ENCODE peak calls at places on chromosomes 6 and 20, in nine cellular contexts. R is stomach, L is fibroblast of lung, Z is IMR-90, C is uterus, V is OCI-LY7, Y is HCT116, A is brain microvascular endothelial cell, O is upper lobe of right lung. G is an unnamed sample. For H3K36me3, the result is how much of the 10 kb centered on the place peaks cover.

GRCh38 chr6:52361347-52361944 is 505 bp upstream of the PAQR8 start:
- DNase-seq in R (no peak), L (peak), Z (peak), C (peak), V (no peak), Y (no peak), A (no peak), O (no peak), G (peak)

GRCh38 chr6:50936277-50936681 is 117.6 kb downstream of the TFAP2B start:
- DNase-seq in R (no peak), L (no peak), Z (no peak), C (no peak), V (no peak), Y (no peak), A (no peak), O (no peak), G (no peak)

GRCh38 chr6:14524319-14524718 is 406.7 kb downstream of the CD83 start:
- DNase-seq in R (no peak), L (peak), Z (peak), C (peak), V (no peak), Y (no peak), A (peak), O (no peak), G (no peak)

GRCh38 chr20:22523499-22524392 is 60.6 kb downstream of the FOXA2 start:
- DNase-seq in R (peak), L (no peak), Z (no peak), C (no peak), V (no peak), Y (no peak), A (no peak), O (no peak), G (no peak)

GRCh38 chr6:41072836-41073202 is at the start of gene NFYA:
- DNase-seq in R (peak), L (no peak), Z (peak), C (no peak), V (no peak), Y (no peak), A (no peak), O (peak), G (no peak)

GRCh38 chr6:115896538-115897129 is 164.1 kb downstream of the FRK start:
- DNase-seq in R (no peak), L (peak), Z (peak), C (no peak), V (peak), Y (peak), A (peak), O (no peak), G (no peak)

GRCh38 chr6:11006060-11006459 is 38.0 kb downstream of the ELOVL2 start:
- DNase-seq in R (no peak), L (no peak), Z (peak), C (no peak), V (no peak), Y (no peak), A (peak), O (no peak), G (no peak)

GRCh38 chr20:44215125-44215524 is 4.6 kb upstream of the OSER1 start:
- DNase-seq in R (peak), L (peak), Z (peak), C (peak), V (peak), Y (peak), A (peak), O (peak), G (peak)

GRCh38 chr6:143843689-143844405 is 709 bp downstream of the LTV1 start:
- DNase-seq in R (no peak), L (peak), Z (peak), C (no peak), V (peak), Y (no peak), A (peak), O (no peak), G (no peak)

GRCh38 chr20:57479196-57479595 is 45.7 kb downstream of the CTCFL start:
- DNase-seq in R (no peak), L (no peak), Z (no peak), C (no peak), V (no peak), Y (no peak), A (no peak), O (peak), G (no peak)

GRCh38 chr20:59305898-59306640 is 5.7 kb downstream of the EDN3 start:
- DNase-seq in R (no peak), L (no peak), Z (no peak), C (no peak), V (no peak), Y (no peak), A (no peak), O (no peak), G (peak)

GRCh38 chr6:66435321-66435720 is 728.3 kb upstream of the EYS start:
- DNase-seq in R (no peak), L (no peak), Z (no peak), C (no peak), V (no peak), Y (no peak), A (no peak), O (no peak), G (no peak)

GRCh38 chr6:43013020-43013842 is 515 bp downstream of the MEA1 start:
- DNase-seq in R (no peak), L (peak), Z (peak), C (no peak), V (peak), Y (no peak), A (no peak), O (no peak), G (no peak)

GRCh38 chr6:148516116-148517016 is 173.7 kb downstream of the SASH1 start:
- DNase-seq in R (no peak), L (no peak), Z (no peak), C (no peak), V (no peak), Y (no peak), A (no peak), O (no peak), G (no peak)

GRCh38 chr20:58407201-58407873 is 18.3 kb downstream of the VAPB start:
- DNase-seq in R (no peak), L (peak), Z (peak), C (no peak), V (no peak), Y (no peak), A (no peak), O (no peak), G (no peak)

GRCh38 chr6:44512868-44513641 is 125.5 kb downstream of the CDC5L start:
- DNase-seq in R (no peak), L (peak), Z (no peak), C (no peak), V (peak), Y (peak), A (no peak), O (peak), G (peak)

GRCh38 chr20:24469116-24470030 is at the start of gene SYNDIG1:
- DNase-seq in R (no peak), L (peak), Z (no peak), C (peak), V (no peak), Y (no peak), A (no peak), O (no peak), G (peak)

GRCh38 chr20:2109425-2110210 is 8.0 kb downstream of the STK35 start:
- DNase-seq in R (peak), L (peak), Z (no peak), C (no peak), V (no peak), Y (no peak), A (no peak), O (no peak), G (peak)

GRCh38 chr6:43790031-43790430 is 20.0 kb downstream of the VEGFA start:
- DNase-seq in R (no peak), L (no peak), Z (no peak), C (peak), V (no peak), Y (no peak), A (no peak), O (no peak), G (no peak)

GRCh38 chr6:5995705-5996686 is 10.7 kb downstream of the NRN1 start:
- DNase-seq in R (no peak), L (peak), Z (peak), C (peak), V (no peak), Y (no peak), A (peak), O (peak), G (peak)

GRCh38 chr6:51528556-51528955 is 558.9 kb downstream of the PKHD1 start:
- DNase-seq in R (no peak), L (no peak), Z (no peak), C (no peak), V (no peak), Y (no peak), A (no peak), O (no peak), G (no peak)

DNA sequence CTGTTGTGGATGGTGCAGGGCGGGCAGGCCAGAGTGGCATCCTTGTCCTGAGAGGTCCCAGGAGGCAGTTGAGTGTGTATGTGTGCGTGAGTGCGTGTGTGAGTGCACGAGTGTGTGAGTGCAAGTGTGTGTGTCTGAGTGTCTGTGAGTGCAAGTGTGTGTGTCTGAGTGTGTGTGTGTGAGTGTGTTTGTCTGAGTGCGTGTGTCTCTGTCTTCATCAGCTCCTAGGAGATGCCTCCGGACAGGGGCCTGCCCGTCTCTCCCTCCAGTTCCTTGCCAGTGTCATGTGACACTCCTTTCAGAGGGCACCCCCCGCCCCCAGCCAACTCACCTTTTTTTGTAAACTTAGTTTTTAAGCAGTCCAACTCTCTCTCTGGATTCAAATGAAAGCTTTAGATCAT is 12.3 kb downstream of the IGF2R start:
- DNase-seq in R (no peak), L (no peak), Z (no peak), C (no peak), V (no peak), Y (no peak), A (no peak), O (no peak), G (no peak)
- H3K27ac ChIP-seq in R (peak), L (peak), Z (no peak), C (peak), V (no peak), Y (no peak), A (peak), O (peak), G (peak)

GRCh38 chr20:49846206-49846807 is 33.7 kb downstream of the SLC9A8 start:
- DNase-seq in R (peak), L (peak), Z (peak), C (no peak), V (peak), Y (peak), A (peak), O (no peak), G (peak)
- TF ChIP-seq CTCF in R (peak), L (peak), Z (peak), C (peak), V (peak), Y (peak), A (peak), O (peak), G (peak)

DNA sequence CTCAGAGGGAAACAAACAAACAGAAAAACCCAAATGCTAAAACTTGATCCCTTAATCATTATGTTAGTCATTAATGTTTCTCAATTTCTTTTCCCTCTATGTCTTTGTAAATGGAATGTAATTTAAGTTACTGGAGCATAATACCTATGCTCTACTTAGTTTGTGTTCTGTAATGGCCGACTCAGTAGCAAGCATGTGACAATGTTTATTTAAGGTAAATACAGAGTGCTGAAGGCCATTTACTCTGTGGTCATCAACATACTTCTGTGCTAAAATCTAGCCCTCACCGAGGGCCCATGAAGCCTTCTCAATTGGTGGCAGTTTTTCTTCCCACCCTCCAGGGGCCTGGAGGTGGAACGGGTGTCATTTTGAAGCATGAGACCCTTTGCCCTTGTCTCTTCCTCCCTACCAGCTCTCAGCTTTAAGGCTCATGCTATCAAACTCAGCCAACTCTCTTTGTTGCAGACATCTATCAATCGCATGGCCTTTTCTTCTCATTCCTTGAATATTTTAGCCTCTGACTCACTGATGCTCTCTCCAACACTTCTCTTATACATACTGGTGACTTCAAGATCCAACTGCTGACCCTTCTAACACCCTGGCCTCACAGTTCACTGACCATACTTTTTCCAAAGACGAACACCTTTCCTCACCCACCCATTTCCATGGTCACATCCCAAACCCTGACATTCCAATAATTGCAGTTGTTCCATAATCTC is 48.2 kb downstream of the STX7 start:
- DNase-seq in R (no peak), L (peak), Z (peak), C (no peak), V (no peak), Y (no peak), A (peak), O (no peak), G (no peak)
- H3K36me3 ChIP-seq in R (half or more), L (under half), Z (under half), C (under half), V (half or more), Y (under half), A (under half), O (half or more), G (under half)

DNA sequence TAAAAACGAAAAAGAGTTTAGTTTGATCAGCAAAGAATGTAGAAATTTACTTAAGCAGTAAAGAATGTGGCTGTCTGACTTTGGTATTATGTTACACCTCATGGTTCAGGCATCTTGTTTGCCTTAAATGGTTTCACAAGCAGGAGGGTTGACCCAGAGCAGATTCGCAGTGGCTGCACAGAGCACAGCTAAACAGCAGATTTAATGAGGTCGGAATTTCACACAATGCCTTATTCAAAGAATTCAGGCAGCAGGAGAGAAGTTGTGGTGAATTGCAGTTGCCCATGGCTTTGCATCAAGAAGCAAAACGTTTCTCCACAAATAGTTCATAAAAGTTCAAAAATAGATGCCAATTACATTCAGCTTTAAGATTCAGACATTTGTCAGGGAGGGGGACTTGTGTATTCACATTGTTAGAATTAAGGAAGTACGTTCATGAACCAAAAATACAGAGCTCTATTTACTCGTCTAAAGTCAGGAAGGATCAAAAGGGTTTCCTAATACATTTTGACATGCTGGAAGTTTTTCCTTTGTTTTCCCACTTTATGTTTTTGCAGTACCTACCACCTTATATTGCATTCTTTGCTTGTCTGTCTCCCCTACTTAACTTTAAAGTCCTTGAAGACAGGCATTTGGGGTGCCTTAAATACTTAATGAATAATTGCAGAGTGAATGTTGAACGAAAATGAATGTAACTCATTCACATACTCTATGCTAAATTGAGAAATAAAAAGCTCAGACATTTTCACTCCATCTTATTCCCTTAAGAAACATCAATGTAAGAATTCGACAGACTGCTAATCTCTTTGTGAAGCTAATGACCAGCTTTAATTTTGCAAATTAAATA is 1163.6 kb upstream of the CITED2 start:
- DNase-seq in R (no peak), L (peak), Z (peak), C (peak), V (no peak), Y (no peak), A (peak), O (no peak), G (peak)
- H3K27ac ChIP-seq in R (no peak), L (peak), Z (peak), C (peak), V (no peak), Y (no peak), A (peak), O (peak), G (peak)

GRCh38 chr6:39154705-39155104 is 39.7 kb upstream of the SAYSD1 start:
- DNase-seq in R (no peak), L (no peak), Z (no peak), C (no peak), V (no peak), Y (no peak), A (no peak), O (no peak), G (no peak)

GRCh38 chr6:39153766-39154397 is 38.9 kb upstream of the SAYSD1 start:
- DNase-seq in R (no peak), L (no peak), Z (no peak), C (no peak), V (no peak), Y (no peak), A (no peak), O (no peak), G (no peak)

GRCh38 chr6:39152247-39152646 is 37.3 kb upstream of the SAYSD1 start:
- DNase-seq in R (no peak), L (no peak), Z (no peak), C (no peak), V (no peak), Y (no peak), A (no peak), O (no peak), G (no peak)

GRCh38 chr6:39156763-39157162 is 41.8 kb upstream of the SAYSD1 start:
- DNase-seq in R (no peak), L (no peak), Z (no peak), C (no peak), V (no peak), Y (no peak), A (no peak), O (no peak), G (no peak)

DNA sequence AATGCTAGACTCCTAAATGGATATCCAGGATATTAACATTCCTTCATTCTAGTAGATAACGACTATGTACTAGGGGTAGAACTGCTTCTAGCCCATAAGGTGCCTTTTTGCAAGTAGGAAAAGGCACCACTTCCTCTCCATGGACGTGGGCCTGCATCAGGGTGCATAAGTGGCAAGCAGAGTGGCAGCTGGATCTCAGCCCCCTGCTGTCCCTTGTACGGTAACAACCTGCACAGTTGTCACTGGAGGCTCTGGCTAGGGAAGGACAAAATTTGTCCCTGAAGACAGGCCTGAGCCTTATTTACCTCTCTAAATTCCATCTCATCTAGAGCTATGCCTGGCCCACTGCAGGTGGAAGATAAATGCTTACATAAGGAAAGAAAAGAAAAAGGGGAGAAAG is 42.5 kb upstream of the SAYSD1 start:
- DNase-seq in R (no peak), L (no peak), Z (no peak), C (no peak), V (no peak), Y (no peak), A (no peak), O (no peak), G (no peak)
- TF ChIP-seq CTCF in R (no peak), L (no peak), Z (no peak), C (no peak), V (no peak), Y (no peak), A (no peak), O (no peak), G (no peak)

GRCh38 chr6:33640361-33640760 is 19.2 kb downstream of the ITPR3 start:
- DNase-seq in R (no peak), L (no peak), Z (no peak), C (no peak), V (no peak), Y (no peak), A (no peak), O (no peak), G (no peak)
- H3K36me3 ChIP-seq in R (under half), L (under half), Z (under half), C (under half), V (half or more), Y (under half), A (under half), O (under half), G (under half)

GRCh38 chr6:37176268-37177082 is 6.5 kb downstream of the PIM1 start:
- DNase-seq in R (no peak), L (no peak), Z (no peak), C (no peak), V (no peak), Y (no peak), A (peak), O (no peak), G (no peak)
- H3K27ac ChIP-seq in R (no peak), L (no peak), Z (no peak), C (no peak), V (no peak), Y (no peak), A (no peak), O (no peak), G (no peak)

DNA sequence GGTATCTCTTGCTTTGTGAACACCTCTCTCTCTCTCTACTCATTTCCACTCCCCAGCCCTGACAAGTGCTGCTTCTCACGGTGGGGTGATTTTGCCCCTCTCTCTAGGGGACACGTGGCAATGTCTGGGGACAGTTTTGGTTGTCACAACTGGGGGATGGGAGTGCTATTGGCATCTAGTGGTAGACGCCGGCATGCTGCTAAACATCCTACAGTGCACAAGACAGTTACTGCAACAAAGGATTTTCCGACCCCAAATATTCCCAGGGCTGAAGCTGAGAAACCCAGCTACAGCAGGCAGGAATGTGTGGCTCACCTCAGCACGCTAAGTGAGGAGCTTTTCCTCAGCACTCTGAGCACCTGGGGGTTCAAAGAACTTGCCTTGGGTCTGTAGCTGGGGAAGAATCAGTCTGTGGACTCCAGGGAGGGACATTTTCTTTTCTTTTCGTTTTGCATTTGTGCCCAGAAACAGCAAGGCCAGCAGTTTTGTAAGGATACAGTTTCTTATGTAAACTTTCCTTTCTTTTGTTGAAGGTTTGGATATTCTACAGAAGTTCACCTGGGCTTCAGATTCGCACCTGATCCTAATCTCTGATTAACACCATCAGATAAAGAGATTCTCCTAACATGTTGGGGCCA is 246.9 kb upstream of the ZFP64 start:
- DNase-seq in R (no peak), L (no peak), Z (no peak), C (no peak), V (no peak), Y (no peak), A (no peak), O (no peak), G (no peak)
- TF ChIP-seq CTCF in R (no peak), L (no peak), Z (no peak), C (no peak), V (no peak), Y (no peak), A (no peak), O (no peak), G (no peak)

G was measured in thyroid gland.